ENCODE peak calls at places on chromosome 1, in eight cellular contexts. One of them, this sample, is unnamed.

GRCh38 chr1:50292276-50292675 is 131.0 kb downstream of the DMRTA2 start:
- DNase-seq in stimulated activated naive CD4-positive, alpha-beta T cell: no peak
- DNase-seq in effector memory CD4-positive, alpha-beta T cell: no peak
- DNase-seq in effector memory CD8-positive, alpha-beta T cell: no peak
- DNase-seq in T-cell: no peak
- DNase-seq in hippocampal formation: no peak
- DNase-seq in nucleus accumbens: no peak
- DNase-seq in CD4-positive, alpha-beta T cell: no peak
- DNase-seq in this sample: no peak

GRCh38 chr1:151988405-151988851 is 5.2 kb downstream of the S100A10 start:
- DNase-seq in stimulated activated naive CD4-positive, alpha-beta T cell: no peak
- DNase-seq in effector memory CD4-positive, alpha-beta T cell: no peak
- DNase-seq in effector memory CD8-positive, alpha-beta T cell: no peak
- DNase-seq in T-cell: no peak
- DNase-seq in hippocampal formation: no peak
- DNase-seq in nucleus accumbens: no peak
- DNase-seq in CD4-positive, alpha-beta T cell: no peak
- DNase-seq in this sample: no peak

GRCh38 chr1:218852541-218852940 is 321.1 kb upstream of the LYPLAL1 start:
- DNase-seq in stimulated activated naive CD4-positive, alpha-beta T cell: no peak
- DNase-seq in effector memory CD4-positive, alpha-beta T cell: no peak
- DNase-seq in effector memory CD8-positive, alpha-beta T cell: no peak
- DNase-seq in T-cell: no peak
- DNase-seq in hippocampal formation: no peak
- DNase-seq in nucleus accumbens: no peak
- DNase-seq in CD4-positive, alpha-beta T cell: no peak
- DNase-seq in this sample: no peak

GRCh38 chr1:2474933-2475371 is 1.1 kb upstream of the PLCH2 start:
- DNase-seq in stimulated activated naive CD4-positive, alpha-beta T cell: no peak
- DNase-seq in effector memory CD4-positive, alpha-beta T cell: no peak
- DNase-seq in effector memory CD8-positive, alpha-beta T cell: no peak
- DNase-seq in T-cell: no peak
- DNase-seq in hippocampal formation: no peak
- DNase-seq in nucleus accumbens: no peak
- DNase-seq in CD4-positive, alpha-beta T cell: no peak
- DNase-seq in this sample: no peak

GRCh38 chr1:174036798-174037197 is 14.6 kb upstream of the RC3H1 start:
- DNase-seq in stimulated activated naive CD4-positive, alpha-beta T cell: no peak
- DNase-seq in effector memory CD4-positive, alpha-beta T cell: no peak
- DNase-seq in effector memory CD8-positive, alpha-beta T cell: no peak
- DNase-seq in T-cell: no peak
- DNase-seq in hippocampal formation: no peak
- DNase-seq in nucleus accumbens: no peak
- DNase-seq in CD4-positive, alpha-beta T cell: no peak
- DNase-seq in this sample: no peak

GRCh38 chr1:36910281-36910725 is 124.0 kb downstream of the GRIK3 start:
- DNase-seq in stimulated activated naive CD4-positive, alpha-beta T cell: no peak
- DNase-seq in effector memory CD4-positive, alpha-beta T cell: no peak
- DNase-seq in effector memory CD8-positive, alpha-beta T cell: no peak
- DNase-seq in T-cell: no peak
- DNase-seq in hippocampal formation: no peak
- DNase-seq in nucleus accumbens: no peak
- DNase-seq in CD4-positive, alpha-beta T cell: no peak
- DNase-seq in this sample: no peak

GRCh38 chr1:54135436-54136120 is 17.2 kb downstream of the CDCP2 start:
- DNase-seq in stimulated activated naive CD4-positive, alpha-beta T cell: no peak
- DNase-seq in effector memory CD4-positive, alpha-beta T cell: no peak
- DNase-seq in effector memory CD8-positive, alpha-beta T cell: no peak
- DNase-seq in T-cell: no peak
- DNase-seq in hippocampal formation: no peak
- DNase-seq in nucleus accumbens: no peak
- DNase-seq in CD4-positive, alpha-beta T cell: no peak
- DNase-seq in this sample: no peak

GRCh38 chr1:156838972-156839371 is 19.9 kb downstream of the INSRR start:
- DNase-seq in stimulated activated naive CD4-positive, alpha-beta T cell: peak; percentile 46
- DNase-seq in effector memory CD4-positive, alpha-beta T cell: peak; percentile 32
- DNase-seq in effector memory CD8-positive, alpha-beta T cell: peak; percentile 61
- DNase-seq in T-cell: no peak
- DNase-seq in hippocampal formation: no peak
- DNase-seq in nucleus accumbens: no peak
- DNase-seq in CD4-positive, alpha-beta T cell: peak; percentile 43
- DNase-seq in this sample: peak; percentile 29

GRCh38 chr1:160520582-160520981 is 2.5 kb downstream of the SLAMF6 start:
- DNase-seq in stimulated activated naive CD4-positive, alpha-beta T cell: no peak
- DNase-seq in effector memory CD4-positive, alpha-beta T cell: no peak
- DNase-seq in effector memory CD8-positive, alpha-beta T cell: no peak
- DNase-seq in T-cell: no peak
- DNase-seq in hippocampal formation: no peak
- DNase-seq in nucleus accumbens: no peak
- DNase-seq in CD4-positive, alpha-beta T cell: no peak
- DNase-seq in this sample: no peak

GRCh38 chr1:30284728-30285460 is 438.5 kb downstream of the MATN1 start:
- DNase-seq in stimulated activated naive CD4-positive, alpha-beta T cell: no peak
- DNase-seq in effector memory CD4-positive, alpha-beta T cell: no peak
- DNase-seq in effector memory CD8-positive, alpha-beta T cell: no peak
- DNase-seq in T-cell: no peak
- DNase-seq in hippocampal formation: no peak
- DNase-seq in nucleus accumbens: no peak
- DNase-seq in CD4-positive, alpha-beta T cell: no peak
- DNase-seq in this sample: no peak

GRCh38 chr1:210364479-210364878 is 35.8 kb downstream of the HHAT start:
- DNase-seq in stimulated activated naive CD4-positive, alpha-beta T cell: no peak
- DNase-seq in effector memory CD4-positive, alpha-beta T cell: no peak
- DNase-seq in effector memory CD8-positive, alpha-beta T cell: no peak
- DNase-seq in T-cell: no peak
- DNase-seq in hippocampal formation: peak; percentile 53
- DNase-seq in nucleus accumbens: peak; percentile 58
- DNase-seq in CD4-positive, alpha-beta T cell: no peak
- DNase-seq in this sample: no peak

GRCh38 chr1:184513421-184513820 is 126.6 kb downstream of the C1orf21 start:
- DNase-seq in stimulated activated naive CD4-positive, alpha-beta T cell: no peak
- DNase-seq in effector memory CD4-positive, alpha-beta T cell: no peak
- DNase-seq in effector memory CD8-positive, alpha-beta T cell: no peak
- DNase-seq in T-cell: no peak
- DNase-seq in hippocampal formation: no peak
- DNase-seq in nucleus accumbens: no peak
- DNase-seq in CD4-positive, alpha-beta T cell: no peak
- DNase-seq in this sample: no peak

GRCh38 chr1:11493972-11494655 is 15.2 kb downstream of the DISP3 start:
- DNase-seq in stimulated activated naive CD4-positive, alpha-beta T cell: no peak
- DNase-seq in effector memory CD4-positive, alpha-beta T cell: no peak
- DNase-seq in effector memory CD8-positive, alpha-beta T cell: no peak
- DNase-seq in T-cell: no peak
- DNase-seq in hippocampal formation: no peak
- DNase-seq in nucleus accumbens: no peak
- DNase-seq in CD4-positive, alpha-beta T cell: no peak
- DNase-seq in this sample: no peak

GRCh38 chr1:147785794-147786506 is 25.5 kb upstream of the GJA5 start:
- DNase-seq in stimulated activated naive CD4-positive, alpha-beta T cell: no peak
- DNase-seq in effector memory CD4-positive, alpha-beta T cell: no peak
- DNase-seq in effector memory CD8-positive, alpha-beta T cell: no peak
- DNase-seq in T-cell: no peak
- DNase-seq in hippocampal formation: no peak
- DNase-seq in nucleus accumbens: no peak
- DNase-seq in CD4-positive, alpha-beta T cell: no peak
- DNase-seq in this sample: no peak

GRCh38 chr1:36100376-36100775 is 11.7 kb downstream of the ADPRS start:
- DNase-seq in stimulated activated naive CD4-positive, alpha-beta T cell: no peak
- DNase-seq in effector memory CD4-positive, alpha-beta T cell: no peak
- DNase-seq in effector memory CD8-positive, alpha-beta T cell: no peak
- DNase-seq in T-cell: no peak
- DNase-seq in hippocampal formation: no peak
- DNase-seq in nucleus accumbens: no peak
- DNase-seq in CD4-positive, alpha-beta T cell: no peak
- DNase-seq in this sample: no peak

GRCh38 chr1:71047635-71048607 is at the start of gene PTGER3:
- DNase-seq in stimulated activated naive CD4-positive, alpha-beta T cell: peak; percentile 28
- DNase-seq in effector memory CD4-positive, alpha-beta T cell: peak; percentile 32
- DNase-seq in effector memory CD8-positive, alpha-beta T cell: peak; percentile 17
- DNase-seq in T-cell: no peak
- DNase-seq in hippocampal formation: no peak
- DNase-seq in nucleus accumbens: no peak
- DNase-seq in CD4-positive, alpha-beta T cell: peak; percentile 53
- DNase-seq in this sample: peak; percentile 66

GRCh38 chr1:239455743-239456142 is 69.4 kb downstream of the CHRM3 start:
- DNase-seq in stimulated activated naive CD4-positive, alpha-beta T cell: no peak
- DNase-seq in effector memory CD4-positive, alpha-beta T cell: no peak
- DNase-seq in effector memory CD8-positive, alpha-beta T cell: no peak
- DNase-seq in T-cell: no peak
- DNase-seq in hippocampal formation: no peak
- DNase-seq in nucleus accumbens: no peak
- DNase-seq in CD4-positive, alpha-beta T cell: no peak
- DNase-seq in this sample: no peak

GRCh38 chr1:54331091-54331772 is 75.0 kb downstream of the SSBP3 start:
- DNase-seq in stimulated activated naive CD4-positive, alpha-beta T cell: no peak
- DNase-seq in effector memory CD4-positive, alpha-beta T cell: no peak
- DNase-seq in effector memory CD8-positive, alpha-beta T cell: no peak
- DNase-seq in T-cell: no peak
- DNase-seq in hippocampal formation: no peak
- DNase-seq in nucleus accumbens: no peak
- DNase-seq in CD4-positive, alpha-beta T cell: no peak
- DNase-seq in this sample: no peak

GRCh38 chr1:17527036-17527914 is 12.2 kb upstream of the ARHGEF10L start:
- DNase-seq in stimulated activated naive CD4-positive, alpha-beta T cell: no peak
- DNase-seq in effector memory CD4-positive, alpha-beta T cell: no peak
- DNase-seq in effector memory CD8-positive, alpha-beta T cell: no peak
- DNase-seq in T-cell: no peak
- DNase-seq in hippocampal formation: no peak
- DNase-seq in nucleus accumbens: no peak
- DNase-seq in CD4-positive, alpha-beta T cell: no peak
- DNase-seq in this sample: no peak

GRCh38 chr1:228445867-228446584 is 29.4 kb upstream of the TRIM17 start:
- DNase-seq in stimulated activated naive CD4-positive, alpha-beta T cell: peak; percentile 8
- DNase-seq in effector memory CD4-positive, alpha-beta T cell: no peak
- DNase-seq in effector memory CD8-positive, alpha-beta T cell: no peak
- DNase-seq in T-cell: no peak
- DNase-seq in hippocampal formation: no peak
- DNase-seq in nucleus accumbens: peak; percentile 56
- DNase-seq in CD4-positive, alpha-beta T cell: no peak
- DNase-seq in this sample: no peak

GRCh38 chr1:180881806-180882509 is 30.7 kb upstream of the KIAA1614 start:
- DNase-seq in stimulated activated naive CD4-positive, alpha-beta T cell: peak; percentile 7
- DNase-seq in effector memory CD4-positive, alpha-beta T cell: no peak
- DNase-seq in effector memory CD8-positive, alpha-beta T cell: no peak
- DNase-seq in T-cell: no peak
- DNase-seq in hippocampal formation: no peak
- DNase-seq in nucleus accumbens: no peak
- DNase-seq in CD4-positive, alpha-beta T cell: no peak
- DNase-seq in this sample: no peak

GRCh38 chr1:210527091-210527490 is 198.4 kb downstream of the HHAT start:
- DNase-seq in stimulated activated naive CD4-positive, alpha-beta T cell: no peak
- DNase-seq in effector memory CD4-positive, alpha-beta T cell: no peak
- DNase-seq in effector memory CD8-positive, alpha-beta T cell: no peak
- DNase-seq in T-cell: no peak
- DNase-seq in hippocampal formation: no peak
- DNase-seq in nucleus accumbens: no peak
- DNase-seq in CD4-positive, alpha-beta T cell: no peak
- DNase-seq in this sample: no peak

GRCh38 chr1:29235955-29236742 is at the start of gene PTPRU:
- DNase-seq in stimulated activated naive CD4-positive, alpha-beta T cell: peak; percentile 78
- DNase-seq in effector memory CD4-positive, alpha-beta T cell: peak; percentile 68
- DNase-seq in effector memory CD8-positive, alpha-beta T cell: peak; percentile 79
- DNase-seq in T-cell: peak; percentile 58
- DNase-seq in hippocampal formation: peak; percentile 65
- DNase-seq in nucleus accumbens: peak; percentile 63
- DNase-seq in CD4-positive, alpha-beta T cell: peak; percentile 85
- DNase-seq in this sample: peak; percentile 77

GRCh38 chr1:212916395-212917133 is 33.8 kb upstream of the VASH2 start:
- DNase-seq in stimulated activated naive CD4-positive, alpha-beta T cell: no peak
- DNase-seq in effector memory CD4-positive, alpha-beta T cell: no peak
- DNase-seq in effector memory CD8-positive, alpha-beta T cell: no peak
- DNase-seq in T-cell: no peak
- DNase-seq in hippocampal formation: peak; percentile 38
- DNase-seq in nucleus accumbens: no peak
- DNase-seq in CD4-positive, alpha-beta T cell: no peak
- DNase-seq in this sample: no peak

GRCh38 chr1:65174585-65174984 is 26.6 kb downstream of the AK4 start:
- DNase-seq in stimulated activated naive CD4-positive, alpha-beta T cell: no peak
- DNase-seq in effector memory CD4-positive, alpha-beta T cell: no peak
- DNase-seq in effector memory CD8-positive, alpha-beta T cell: no peak
- DNase-seq in T-cell: no peak
- DNase-seq in hippocampal formation: no peak
- DNase-seq in nucleus accumbens: no peak
- DNase-seq in CD4-positive, alpha-beta T cell: no peak
- DNase-seq in this sample: no peak

GRCh38 chr1:172917972-172918371 is 132.8 kb downstream of the TNFSF18 start:
- DNase-seq in stimulated activated naive CD4-positive, alpha-beta T cell: no peak
- DNase-seq in effector memory CD4-positive, alpha-beta T cell: no peak
- DNase-seq in effector memory CD8-positive, alpha-beta T cell: no peak
- DNase-seq in T-cell: no peak
- DNase-seq in hippocampal formation: no peak
- DNase-seq in nucleus accumbens: no peak
- DNase-seq in CD4-positive, alpha-beta T cell: no peak
- DNase-seq in this sample: no peak

GRCh38 chr1:210695041-210695440 is 366.3 kb downstream of the HHAT start:
- DNase-seq in stimulated activated naive CD4-positive, alpha-beta T cell: no peak
- DNase-seq in effector memory CD4-positive, alpha-beta T cell: no peak
- DNase-seq in effector memory CD8-positive, alpha-beta T cell: no peak
- DNase-seq in T-cell: no peak
- DNase-seq in hippocampal formation: no peak
- DNase-seq in nucleus accumbens: no peak
- DNase-seq in CD4-positive, alpha-beta T cell: no peak
- DNase-seq in this sample: no peak

GRCh38 chr1:208273386-208274021 is 29.3 kb upstream of the PLXNA2 start:
- DNase-seq in stimulated activated naive CD4-positive, alpha-beta T cell: no peak
- DNase-seq in effector memory CD4-positive, alpha-beta T cell: no peak
- DNase-seq in effector memory CD8-positive, alpha-beta T cell: no peak
- DNase-seq in T-cell: no peak
- DNase-seq in hippocampal formation: no peak
- DNase-seq in nucleus accumbens: no peak
- DNase-seq in CD4-positive, alpha-beta T cell: no peak
- DNase-seq in this sample: no peak